ENCODE peak calls at places on chromosomes 7 and 10, in nine cellular contexts. H is cardiac fibroblast, O is WTC11, B is GM23338, P is uterus, L is tibial artery, E is GM13976, M is fibroblast of lung, T is psoas muscle. N is an unnamed sample.

GRCh38 chr7:101126651-101127459 is at the start of gene SERPINE1:
- DNase-seq in O (peak), H (peak), L (peak), P (peak), E (peak), M (peak), B (peak), T (peak), N (peak)

GRCh38 chr7:157888579-157888978 is 551.8 kb downstream of the DNAJB6 start:
- DNase-seq in P (no peak), E (no peak), O (no peak), T (no peak), B (no peak), L (peak), H (no peak), M (no peak), N (no peak)

GRCh38 chr10:104150206-104150605 is 28.2 kb downstream of the SFR1 start:
- DNase-seq in O (no peak), E (no peak), H (no peak), B (no peak), T (no peak), M (no peak), P (no peak), L (no peak), N (no peak)

GRCh38 chr7:107951172-107951787 is 51.7 kb downstream of the LAMB1 start:
- DNase-seq in M (no peak), P (no peak), L (no peak), O (no peak), T (no peak), H (no peak), B (no peak), E (no peak), N (no peak)

GRCh38 chr7:96169439-96169838 is 152.5 kb downstream of the SLC25A13 start:
- DNase-seq in B (no peak), L (no peak), H (peak), O (no peak), E (no peak), T (no peak), M (peak), P (no peak), N (no peak)

GRCh38 chr10:100006241-100006886 is 3.4 kb downstream of the DNMBP start:
- DNase-seq in E (peak), H (peak), O (no peak), P (peak), T (no peak), M (peak), L (no peak), B (no peak), N (peak)

GRCh38 chr7:5827755-5828154 is 46.3 kb upstream of the RNF216 start:
- DNase-seq in T (no peak), L (no peak), E (peak), M (peak), H (peak), P (no peak), B (peak), O (peak), N (no peak)

GRCh38 chr10:121294630-121295029 is 303.6 kb downstream of the FGFR2 start:
- DNase-seq in P (no peak), B (no peak), H (no peak), M (no peak), T (no peak), E (no peak), L (no peak), O (no peak), N (no peak)

GRCh38 chr7:51280156-51280555 is 36.5 kb downstream of the COBL start:
- DNase-seq in L (no peak), B (no peak), T (no peak), E (no peak), H (no peak), M (no peak), P (no peak), O (no peak), N (no peak)

GRCh38 chr10:103637855-103638561 is 144.5 kb downstream of the NEURL1 start:
- DNase-seq in O (no peak), M (peak), B (no peak), T (peak), E (no peak), P (peak), H (peak), L (peak), N (no peak)

GRCh38 chr10:61040399-61041016 is 96.5 kb upstream of the RHOBTB1 start:
- DNase-seq in B (no peak), O (no peak), M (no peak), P (no peak), E (no peak), H (no peak), T (no peak), L (no peak), N (no peak)

GRCh38 chr7:51236470-51237127 is 80.0 kb downstream of the COBL start:
- DNase-seq in H (no peak), E (no peak), T (no peak), P (no peak), L (no peak), M (no peak), B (peak), O (no peak), N (no peak)

GRCh38 chr7:137109966-137110930 is 233.3 kb downstream of the PTN start:
- DNase-seq in L (no peak), O (no peak), H (peak), B (no peak), E (no peak), M (peak), P (no peak), T (no peak), N (no peak)
- TF ChIP-seq CTCF in L (no peak), O (no peak), H (no peak), B (no peak), E (no peak), M (no peak), P (no peak), T (no peak), N (no peak)

GRCh38 chr7:17913250-17913649 is 27.0 kb downstream of the SNX13 start:
- DNase-seq in H (no peak), P (no peak), T (no peak), M (no peak), L (no peak), E (no peak), O (no peak), B (no peak), N (no peak)

GRCh38 chr7:17915168-17915567 is 25.1 kb downstream of the SNX13 start:
- DNase-seq in L (no peak), O (no peak), M (no peak), E (no peak), B (peak), H (no peak), P (no peak), T (no peak), N (no peak)

GRCh38 chr7:17910377-17910776 is 29.9 kb downstream of the SNX13 start:
- DNase-seq in P (no peak), B (no peak), E (no peak), T (no peak), M (no peak), H (no peak), L (no peak), O (no peak), N (no peak)

GRCh38 chr7:17912536-17913235 is 27.6 kb downstream of the SNX13 start:
- DNase-seq in T (no peak), L (no peak), H (no peak), O (no peak), E (no peak), B (no peak), P (no peak), M (no peak), N (no peak)

DNA sequence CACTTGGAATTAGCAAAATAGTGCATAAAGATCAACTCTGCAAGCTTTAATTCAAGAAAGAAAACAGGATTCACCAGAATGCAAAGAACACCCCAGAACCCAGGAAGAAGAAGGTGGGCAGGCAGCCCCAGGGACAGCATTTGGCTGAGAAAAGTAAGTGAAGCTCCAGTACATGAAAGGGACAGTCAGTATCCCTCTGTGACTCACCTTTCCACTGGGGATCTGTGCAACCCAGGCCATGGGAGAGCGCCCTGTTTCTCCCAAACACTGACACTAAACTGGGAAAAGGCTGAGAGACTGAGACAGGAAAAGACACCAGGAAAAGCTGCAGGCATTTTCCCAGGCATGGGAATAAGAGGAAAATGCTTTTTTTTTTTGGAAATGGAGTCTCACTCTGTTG is 28.2 kb downstream of the SNX13 start:
- DNase-seq in O (no peak), H (no peak), L (no peak), E (no peak), B (no peak), P (no peak), T (no peak), M (no peak), N (no peak)
- TF ChIP-seq CTCF in O (no peak), H (no peak), L (no peak), E (no peak), B (no peak), P (no peak), T (no peak), M (no peak), N (no peak)

GRCh38 chr7:129067943-129068548 is 13.1 kb upstream of the TNPO3 start:
- DNase-seq in P (no peak), O (no peak), H (no peak), L (no peak), M (no peak), E (no peak), T (no peak), B (no peak), N (no peak)
- TF ChIP-seq CTCF in P (no peak), O (no peak), H (no peak), L (no peak), M (no peak), E (no peak), T (no peak), B (no peak), N (no peak)

GRCh38 chr10:125747417-125747816 is 27.9 kb downstream of the EDRF1 start:
- DNase-seq in E (no peak), H (no peak), B (no peak), M (no peak), T (no peak), P (no peak), O (no peak), L (no peak), N (no peak)

GRCh38 chr10:125739994-125740679 is 20.6 kb downstream of the EDRF1 start:
- DNase-seq in P (no peak), B (no peak), O (no peak), H (no peak), M (no peak), T (no peak), E (no peak), L (no peak), N (no peak)

DNA sequence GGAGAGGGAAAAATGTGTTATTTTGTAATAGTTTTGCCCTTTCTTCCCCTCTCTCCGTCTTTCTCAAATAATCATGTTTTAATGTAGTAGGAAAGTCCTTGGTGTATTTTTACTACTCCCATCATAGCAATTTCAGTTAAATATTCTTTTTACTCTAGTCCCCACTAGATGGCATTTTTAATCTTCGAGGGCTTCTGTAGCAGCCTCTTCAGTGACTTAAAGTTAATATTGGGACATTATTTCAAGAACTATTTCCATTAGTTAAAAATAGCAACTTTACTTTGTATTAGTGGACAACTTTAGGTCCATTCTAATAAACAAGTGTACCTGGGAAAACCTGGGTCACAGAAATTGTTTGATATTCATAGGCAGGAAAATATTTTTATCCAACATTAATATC is 23.0 kb downstream of the EDRF1 start:
- DNase-seq in E (no peak), B (peak), P (no peak), O (no peak), H (peak), T (no peak), M (peak), L (no peak), N (no peak)
- TF ChIP-seq CTCF in E (no peak), B (peak), P (no peak), O (no peak), H (no peak), T (no peak), M (peak), L (no peak), N (no peak)